ENCODE peak calls at places on chromosomes 7 and 10, in seven cellular contexts. B is GDM1, M is substantia nigra, W is HL-60, T is HTR-8/SVneo, Q is anterior cingulate cortex, A is GM13976. N is an unnamed sample.

GRCh38 chr10:53699684-53700083 is 927.1 kb upstream of the MBL2 start:
- DNase-seq in A (no peak), W (no peak), B (no peak), Q (no peak), T (no peak), M (no peak), N (no peak)

GRCh38 chr7:142298009-142298408 is 40.2 kb upstream of the PRSS58 start:
- DNase-seq in W (no peak), B (no peak), A (no peak), Q (no peak), M (no peak), T (no peak), N (peak; percentile 30)

GRCh38 chr10:109956454-109957091 is 33.3 kb upstream of the XPNPEP1 start:
- DNase-seq in A (peak; percentile 59), B (no peak), W (peak; percentile 56), T (peak; percentile 41), Q (no peak), M (no peak), N (peak; percentile 47)

GRCh38 chr7:37385787-37386186 is 62.9 kb downstream of the ELMO1 start:
- DNase-seq in Q (no peak), B (no peak), M (no peak), T (no peak), W (peak; percentile 83), A (no peak), N (no peak)

GRCh38 chr7:12727455-12728191 is 40.2 kb downstream of the ARL4A start:
- DNase-seq in Q (no peak), W (no peak), A (no peak), M (no peak), T (no peak), B (no peak), N (no peak)

GRCh38 chr7:75614390-75614789 is 122.3 kb downstream of the SPDYE5 start:
- DNase-seq in B (no peak), T (no peak), W (peak; percentile 84), M (no peak), Q (no peak), A (no peak), N (no peak)

GRCh38 chr7:36895112-36895511 is 170.8 kb upstream of the AOAH start:
- DNase-seq in W (no peak), M (no peak), A (no peak), B (no peak), Q (no peak), T (no peak), N (peak; percentile 53)

GRCh38 chr10:114349505-114350211 is 54.6 kb downstream of the AFAP1L2 start:
- DNase-seq in A (no peak), Q (no peak), T (no peak), W (no peak), M (no peak), B (no peak), N (no peak)

GRCh38 chr10:12287772-12288171 is 61.6 kb upstream of the CAMK1D start:
- DNase-seq in W (no peak), T (no peak), A (no peak), B (no peak), Q (no peak), M (no peak), N (peak; percentile 52)